ENCODE peak calls at places on chromosomes 13 and 19, in six cellular contexts. H is cardiac muscle cell; C is cardiac fibroblast; U is GOT3; W is Calu3; Z is stimulated activated CD4-positive, alpha-beta T cell treated with anti-CD3 and anti-CD28 coated beads, Interleukin-2, amount 100 ng/mL, for 24 hours. R is an unnamed sample.

GRCh38 chr19:17753976-17754375 is 2.7 kb downstream of the FCHO1 start:
- DNase-seq in U (no peak), H (no peak), Z (no peak), W (no peak), C (no peak), R (no peak)

GRCh38 chr13:29674532-29674931 is 79.0 kb upstream of the SLC7A1 start:
- DNase-seq in C (no peak), W (no peak), Z (no peak), H (no peak), U (no peak), R (no peak)

GRCh38 chr13:41599619-41600018 is 142.3 kb downstream of the RGCC start:
- DNase-seq in H (no peak), Z (no peak), C (no peak), W (no peak), U (no peak), R (no peak)

GRCh38 chr13:71797487-71797886 is 69.5 kb downstream of the DACH1 start:
- DNase-seq in W (no peak), C (no peak), H (no peak), U (no peak), Z (no peak), R (no peak)

GRCh38 chr19:16296713-16297112 is 27.9 kb upstream of the KLF2 start:
- DNase-seq in Z (no peak), U (no peak), H (no peak), W (peak), C (no peak), R (no peak)

GRCh38 chr13:94776956-94777355 is 64.6 kb upstream of the SOX21 start:
- DNase-seq in Z (no peak), H (no peak), U (no peak), C (no peak), W (no peak), R (no peak)

GRCh38 chr13:39566216-39566869 is 36.6 kb downstream of the LHFPL6 start:
- DNase-seq in U (no peak), Z (no peak), H (no peak), W (no peak), C (no peak), R (no peak)

GRCh38 chr13:62793850-62794249 is 1378.2 kb upstream of the PCDH20 start:
- DNase-seq in Z (no peak), H (no peak), W (no peak), U (no peak), C (no peak), R (no peak)

GRCh38 chr13:41675306-41675705 is 218.0 kb downstream of the RGCC start:
- DNase-seq in C (peak), W (no peak), H (peak), Z (no peak), U (no peak), R (no peak)

GRCh38 chr13:113013303-113013702 is 44.3 kb downstream of the MCF2L start:
- DNase-seq in W (peak), Z (no peak), U (no peak), C (no peak), H (no peak), R (no peak)